ENCODE peak calls at places on chromosomes 5 and 9, in four cellular contexts. M is A549, B is PC-9, W is H1. T is an unnamed sample.

GRCh38 chr9:79395691-79396558 is 175.8 kb upstream of the TLE4 start:
- DNase-seq in M (no peak), B (no peak), W (no peak), T (no peak)

GRCh38 chr5:127590154-127590722 is 58.6 kb upstream of the CTXN3 start:
- DNase-seq in M (no peak), B (no peak), W (no peak), T (no peak)

GRCh38 chr9:104700306-104700705 is 6.0 kb downstream of the OR13D1 start:
- DNase-seq in M (no peak), B (no peak), W (no peak), T (no peak)

GRCh38 chr5:132265336-132266030 is 8.0 kb downstream of the PDLIM4 start:
- DNase-seq in M (peak; percentile 73), B (peak; percentile 87), W (no peak), T (peak; percentile 56)

GRCh38 chr9:88528356-88528755 is 6.6 kb upstream of the NXNL2 start:
- DNase-seq in M (no peak), B (no peak), W (no peak), T (no peak)

GRCh38 chr5:38471709-38472108 is 84.7 kb downstream of the LIFR start:
- DNase-seq in M (no peak), B (no peak), W (no peak), T (no peak)

GRCh38 chr5:175131432-175131831 is 312.6 kb downstream of the DRD1 start:
- DNase-seq in M (no peak), B (no peak), W (peak; percentile 33), T (no peak)

GRCh38 chr5:109143001-109143400 is 266.8 kb downstream of the PJA2 start:
- DNase-seq in M (no peak), B (no peak), W (no peak), T (no peak)

GRCh38 chr5:145587308-145588071 is 247.7 kb downstream of the PRELID2 start:
- DNase-seq in M (peak; percentile 72), B (peak; percentile 29), W (no peak), T (no peak)

GRCh38 chr5:14305045-14305444 is 161.9 kb downstream of the TRIO start:
- DNase-seq in M (peak; percentile 24), B (peak; percentile 67), W (no peak), T (no peak)

GRCh38 chr5:75138674-75139073 is 86.3 kb upstream of the GCNT4 start:
- DNase-seq in M (no peak), B (no peak), W (no peak), T (no peak)

GRCh38 chr9:107587175-107587963 is 97.8 kb upstream of the KLF4 start:
- DNase-seq in M (no peak), B (peak; percentile 39), W (no peak), T (peak; percentile 41)

GRCh38 chr9:134396258-134396742 is 70.0 kb downstream of the RXRA start:
- DNase-seq in M (no peak), B (no peak), W (no peak), T (no peak)

GRCh38 chr9:86454701-86455402 is 100.6 kb upstream of the TUT7 start:
- DNase-seq in M (no peak), B (no peak), W (no peak), T (no peak)

GRCh38 chr5:171579162-171579561 is 159.7 kb downstream of the FGF18 start:
- DNase-seq in M (no peak), B (no peak), W (no peak), T (no peak)

GRCh38 chr5:35902032-35902681 is 36.3 kb downstream of the CAPSL start:
- DNase-seq in M (no peak), B (no peak), W (no peak), T (no peak)

GRCh38 chr5:157670662-157671591 is at the start of gene C5orf52:
- DNase-seq in M (peak; percentile 35), B (no peak), W (no peak), T (peak; percentile 14)

GRCh38 chr5:169628891-169629290 is 8.2 kb upstream of the DOCK2 start:
- DNase-seq in M (no peak), B (no peak), W (no peak), T (no peak)

GRCh38 chr9:105119166-105119565 is 125.3 kb upstream of the SLC44A1 start:
- DNase-seq in M (no peak), B (no peak), W (no peak), T (no peak)

GRCh38 chr9:36137392-36138004 is 965 bp downstream of the GLIPR2 start:
- DNase-seq in M (no peak), B (no peak), W (no peak), T (no peak)

GRCh38 chr5:52893105-52893504 is 96.0 kb upstream of the ITGA2 start:
- DNase-seq in M (no peak), B (no peak), W (no peak), T (no peak)

GRCh38 chr9:133844876-133845658 is 106.9 kb upstream of the SARDH start:
- DNase-seq in M (no peak), B (no peak), W (no peak), T (no peak)

GRCh38 chr9:96258967-96259366 is 43.0 kb downstream of the HSD17B3 start:
- DNase-seq in M (no peak), B (no peak), W (no peak), T (no peak)

DNA sequence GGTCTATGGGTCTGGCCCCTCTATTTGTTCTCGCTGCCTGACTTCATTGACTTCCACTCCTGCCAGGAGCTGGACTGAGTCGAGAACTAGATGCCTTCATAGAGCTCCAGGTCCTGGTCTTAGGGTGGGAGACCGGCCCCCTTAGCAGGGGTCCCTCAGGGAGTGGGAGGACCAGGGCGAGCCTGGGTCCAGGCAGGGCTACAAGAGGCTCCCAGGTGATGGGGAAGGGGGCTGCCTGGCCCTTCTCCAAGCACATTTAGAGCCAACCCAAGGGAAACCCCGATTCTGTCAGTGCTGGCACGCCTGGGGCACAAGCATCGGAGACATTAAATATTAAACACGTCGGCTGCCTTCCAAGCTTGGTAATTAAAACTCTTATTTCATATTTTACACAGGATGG is 23.7 kb upstream of the ZBTB43 start:
- DNase-seq in M (no peak), B (no peak), W (no peak), T (no peak)
- H3K27ac ChIP-seq in M (peak overlapping the region; percentile 64), B (no peak overlapping the region), W (no peak overlapping the region), T (no peak overlapping the region)

GRCh38 chr9:82466616-82467251 is 478.2 kb downstream of the SPATA31D1 start:
- DNase-seq in M (peak; percentile 22), B (no peak), W (peak; percentile 44), T (no peak)
- TF ChIP-seq CTCF in M (no peak), B (no peak), W (peak; percentile 92), T (no peak)

DNA sequence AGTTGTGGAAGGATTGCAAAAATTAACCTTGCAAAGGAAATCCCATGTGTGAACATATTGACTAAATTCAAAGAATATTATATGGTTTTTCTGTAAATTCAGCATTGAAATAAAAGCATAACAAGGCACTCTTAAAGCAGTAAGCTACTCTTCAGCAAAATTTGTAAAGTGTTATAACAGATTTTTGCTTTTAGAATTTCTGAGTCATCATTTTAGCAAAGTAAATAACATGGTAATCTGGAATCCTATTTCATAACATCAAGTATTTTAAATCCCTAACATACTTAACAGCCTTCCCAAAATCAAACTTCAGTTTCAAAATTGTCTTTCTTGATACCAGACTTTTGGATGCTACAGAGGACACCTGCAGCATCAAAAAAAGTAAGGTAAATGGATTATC is 436.0 kb upstream of the CDH9 start:
- DNase-seq in M (no peak), B (no peak), W (no peak), T (no peak)
- H3K9me3 ChIP-seq in M (peaks cover 9% of the 10 kb centered on the region), B (peaks cover 11% of the 10 kb centered on the region), W (peaks cover 29% of the 10 kb centered on the region), T (no peaks in the 10 kb centered on the region)

GRCh38 chr5:30099634-30100033 is 1093.9 kb upstream of the CDH6 start:
- DNase-seq in M (peak; percentile 87), B (no peak), W (no peak), T (no peak)

GRCh38 chr5:30102185-30102584 is 1091.3 kb upstream of the CDH6 start:
- DNase-seq in M (no peak), B (no peak), W (no peak), T (no peak)

GRCh38 chr5:30098940-30099339 is 1094.5 kb upstream of the CDH6 start:
- DNase-seq in M (no peak), B (no peak), W (no peak), T (no peak)

GRCh38 chr5:30100929-30101328 is 1092.6 kb upstream of the CDH6 start:
- DNase-seq in M (no peak), B (no peak), W (no peak), T (no peak)

GRCh38 chr5:30100148-30100547 is 1093.3 kb upstream of the CDH6 start:
- DNase-seq in M (peak; percentile 11), B (no peak), W (no peak), T (no peak)
- H3K27ac ChIP-seq in M (peak overlapping the region; percentile 59), B (no peak overlapping the region), W (no peak overlapping the region), T (no peak overlapping the region)

DNA sequence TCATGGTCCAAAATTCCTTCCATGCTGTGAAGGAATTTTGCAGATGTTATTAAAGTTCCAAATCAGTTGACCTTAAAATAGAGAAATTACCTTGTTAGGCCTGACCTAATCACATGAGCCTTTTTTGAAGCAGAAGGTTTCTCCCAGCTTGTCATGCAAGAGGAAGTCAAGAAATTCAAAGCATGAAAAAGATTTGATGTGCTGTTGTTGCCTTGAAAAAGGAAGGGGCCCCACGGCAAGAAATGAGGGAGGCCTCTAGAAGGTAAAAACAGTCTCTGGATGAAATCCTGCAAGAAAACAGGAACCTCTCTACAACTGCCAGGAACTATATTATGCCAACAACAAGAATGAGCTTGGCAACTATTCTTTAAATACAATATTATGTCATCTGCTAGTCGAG is 24.2 kb upstream of the HAPLN1 start:
- DNase-seq in M (no peak), B (no peak), W (no peak), T (no peak)
- TF ChIP-seq CTCF in M (no peak), B (no peak), W (no peak), T (no peak)

DNA sequence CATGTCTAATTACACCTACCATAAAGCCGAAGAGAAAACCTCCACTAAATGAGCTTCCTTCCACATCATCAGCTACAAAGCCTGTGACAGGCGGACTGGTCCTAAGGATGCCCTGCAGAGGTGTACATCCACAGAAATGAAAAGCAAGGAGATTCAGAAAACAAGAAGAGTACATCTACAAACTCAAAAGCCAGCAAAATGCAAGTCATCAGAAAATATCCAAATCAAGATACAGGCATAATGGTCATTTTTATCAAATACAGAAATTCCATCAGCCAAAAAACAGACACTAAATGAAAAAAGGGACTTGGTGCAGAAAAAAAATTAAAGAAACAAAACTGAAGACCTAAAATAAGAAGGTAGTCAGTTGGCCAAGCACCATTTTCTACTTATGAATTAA is 79.7 kb downstream of the FRMD3 start:
- DNase-seq in M (no peak), B (no peak), W (no peak), T (no peak)
- H3K9me3 ChIP-seq in M (peaks cover 6% of the 10 kb centered on the region), B (no peaks in the 10 kb centered on the region), W (peaks cover 4% of the 10 kb centered on the region), T (no peaks in the 10 kb centered on the region)

GRCh38 chr5:154220625-154221024 is 30.1 kb downstream of the GALNT10 start:
- DNase-seq in M (peak; percentile 28), B (peak; percentile 65), W (no peak), T (no peak)
- H3K27ac ChIP-seq in M (peak overlapping the region; percentile 58), B (peak overlapping the region; percentile 91), W (no peak overlapping the region), T (no peak overlapping the region)

T was measured in pancreas.